ENCODE peak calls at places on chromosomes 4 and X, in seven cellular contexts. N is spleen, P is ovary, F is cardiac muscle cell, O is IMR-90, W is neural progenitor cell, L is K562. J is an unnamed sample. For H3K4me1, the result is how much of the 10 kb centered on the place peaks cover.

GRCh38 chr4:156295676-156296075 is 342.0 kb upstream of the CTSO start:
- DNase-seq in O (peak), W (no peak), L (no peak), P (no peak), N (no peak), F (no peak), J (no peak)

GRCh38 chr4:157043131-157043530 is 32.8 kb upstream of the GLRB start:
- DNase-seq in L (no peak), P (no peak), F (peak), O (peak), N (no peak), W (peak), J (no peak)

GRCh38 chr4:42656736-42656985 is 244 bp downstream of the ATP8A1 start:
- DNase-seq in W (no peak), O (no peak), N (no peak), F (no peak), L (no peak), P (no peak), J (no peak)

GRCh38 chr4:129113919-129114318 is 18.0 kb downstream of the C4orf33 start:
- DNase-seq in O (no peak), W (no peak), N (no peak), P (no peak), F (no peak), L (no peak), J (no peak)

GRCh38 chr4:1072830-1073446 is 40.4 kb downstream of the RNF212 start:
- DNase-seq in N (no peak), W (peak), F (peak), P (no peak), L (peak), O (peak), J (peak)

GRCh38 chr4:19227701-19228100 is 1024.0 kb upstream of the SLIT2 start:
- DNase-seq in N (no peak), L (no peak), W (no peak), F (no peak), P (no peak), O (no peak), J (no peak)

GRCh38 chr4:147327322-147327721 is 153.6 kb upstream of the EDNRA start:
- DNase-seq in O (no peak), P (no peak), L (no peak), N (no peak), W (no peak), F (no peak), J (no peak)

GRCh38 chr4:18935956-18936355 is 914.4 kb upstream of the LCORL start:
- DNase-seq in N (no peak), L (no peak), F (peak), O (no peak), W (peak), P (no peak), J (no peak)

GRCh38 chr4:134812611-134813010 is 611.0 kb upstream of the PABPC4L start:
- DNase-seq in O (no peak), F (no peak), P (no peak), W (no peak), N (no peak), L (no peak), J (no peak)

DNA sequence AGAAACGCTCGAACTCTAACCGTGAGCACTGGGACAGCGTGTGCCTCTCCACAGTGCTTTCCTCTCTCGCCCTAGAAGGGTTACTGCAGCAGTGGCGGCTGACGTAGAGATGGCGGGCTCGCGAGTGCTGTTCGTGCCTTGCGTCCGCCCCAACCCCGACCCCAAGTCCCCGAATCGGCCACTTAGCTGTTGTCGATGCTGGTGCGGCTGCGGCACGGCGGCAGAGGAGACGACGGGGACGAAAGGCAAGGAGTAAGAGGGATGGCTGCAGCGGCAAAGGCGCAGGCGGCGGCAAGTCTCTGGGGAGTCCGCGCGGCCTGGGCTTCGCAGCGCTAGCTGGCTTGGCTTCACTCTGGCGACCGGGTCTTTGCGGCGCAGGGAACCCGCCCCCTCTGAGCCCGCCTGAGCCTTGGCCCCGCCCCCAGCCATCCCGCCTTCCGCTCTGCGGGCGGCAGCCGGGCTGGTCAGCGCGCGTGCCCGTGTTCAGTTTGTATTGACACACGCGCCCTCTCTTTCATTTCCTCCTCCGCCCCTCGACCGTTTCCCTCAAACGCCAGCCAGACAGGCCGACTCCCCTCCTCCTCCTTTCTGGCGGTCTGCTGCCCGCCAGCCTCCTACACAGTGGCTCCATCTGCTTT is at the start of gene SPIN4:
- DNase-seq in W (peak), F (peak), N (peak), O (peak), P (peak), L (peak), J (peak)
- H3K27ac ChIP-seq in W (peak), F (peak), N (peak), O (peak), P (no peak), L (peak), J (peak)

GRCh38 chr4:57378766-57379165 is 268.6 kb upstream of the IGFBP7 start:
- DNase-seq in P (no peak), L (no peak), F (no peak), N (no peak), O (peak), W (no peak), J (no peak)

GRCh38 chr4:57369446-57369845 is 259.3 kb upstream of the IGFBP7 start:
- DNase-seq in W (no peak), N (no peak), O (no peak), P (no peak), F (no peak), L (no peak), J (no peak)

GRCh38 chr4:57370691-57371090 is 260.5 kb upstream of the IGFBP7 start:
- DNase-seq in W (no peak), O (no peak), P (no peak), L (no peak), N (no peak), F (no peak), J (no peak)

GRCh38 chr4:57374866-57375595 is 264.8 kb upstream of the IGFBP7 start:
- DNase-seq in W (no peak), P (no peak), N (no peak), L (no peak), O (peak), F (no peak), J (no peak)

DNA sequence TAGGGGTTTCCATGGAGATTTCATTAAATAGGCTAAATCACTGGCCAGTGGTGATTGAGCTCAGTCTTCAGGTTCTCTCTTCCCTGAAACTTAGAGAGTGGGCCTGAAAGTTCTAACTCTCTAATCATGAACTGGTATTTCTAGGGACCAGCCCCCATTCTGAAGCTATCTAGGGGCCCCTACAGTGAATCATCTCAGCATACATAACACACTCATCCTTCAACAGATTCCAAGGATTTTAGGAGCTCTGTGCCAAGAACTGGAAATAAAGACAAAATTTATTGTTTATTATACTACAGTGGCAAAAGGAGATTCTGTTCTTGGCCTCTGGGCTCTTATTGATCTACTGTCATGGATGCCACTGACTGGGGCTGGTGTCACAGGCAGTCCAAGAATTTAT is 263.8 kb upstream of the IGFBP7 start:
- DNase-seq in L (no peak), O (no peak), P (no peak), F (no peak), N (no peak), W (no peak), J (no peak)
- H3K4me1 ChIP-seq in L (under half), O (under half), P (under half), F (under half), N (under half), W (under half), J (under half)

GRCh38 chr4:151287409-151287808 is 10.4 kb downstream of the PRSS48 start:
- DNase-seq in O (no peak), L (no peak), F (no peak), W (no peak), P (no peak), N (no peak), J (no peak)

DNA sequence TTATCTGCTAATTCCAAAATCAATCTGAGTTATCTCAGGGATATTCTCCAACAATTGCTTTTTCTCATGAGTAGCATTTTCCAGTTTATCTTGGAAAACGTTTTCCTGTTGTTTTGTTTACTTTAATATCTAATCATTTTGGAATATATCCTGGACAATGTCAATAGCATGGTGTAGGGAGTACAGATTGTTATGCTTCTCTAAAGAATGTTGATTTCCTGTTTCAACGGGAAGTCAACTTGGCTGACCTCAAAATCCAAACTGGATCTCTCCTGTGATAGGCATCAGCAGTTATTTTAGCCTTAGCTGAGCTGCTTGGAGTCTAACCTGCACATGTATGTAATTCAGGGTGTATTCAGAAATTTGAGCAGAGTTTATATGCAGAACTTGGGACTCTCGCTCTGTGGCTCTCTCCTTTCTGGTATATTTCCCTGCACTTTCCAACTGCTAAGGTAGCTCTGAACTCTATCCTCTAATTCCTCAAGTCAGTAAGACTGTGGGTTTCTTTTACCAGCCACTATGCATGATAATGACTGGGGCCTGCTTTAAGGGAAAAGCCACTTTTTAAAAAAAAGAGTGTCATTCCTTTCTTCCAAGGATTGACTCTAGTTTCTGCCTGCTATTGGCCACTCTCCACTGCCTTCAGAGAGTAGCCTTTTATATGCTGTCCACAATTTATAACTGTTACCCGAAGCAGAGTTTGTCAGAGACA is 7.7 kb downstream of the PRSS48 start:
- DNase-seq in N (no peak), O (no peak), L (no peak), P (no peak), F (no peak), W (peak), J (no peak)
- H3K27ac ChIP-seq in N (no peak), O (no peak), L (no peak), P (no peak), F (no peak), W (peak), J (no peak)

GRCh38 chrX:666762-667161 is 36.2 kb downstream of the SHOX start:
- DNase-seq in L (no peak), F (no peak), W (no peak), O (no peak), P (no peak), N (no peak), J (no peak)

GRCh38 chrX:663841-664240 is 33.2 kb downstream of the SHOX start:
- DNase-seq in L (no peak), O (no peak), F (no peak), P (no peak), N (peak), W (no peak), J (no peak)

GRCh38 chrX:667360-667759 is 36.8 kb downstream of the SHOX start:
- DNase-seq in L (no peak), N (no peak), W (no peak), P (no peak), O (no peak), F (no peak), J (no peak)

GRCh38 chrX:661154-661553 is 30.6 kb downstream of the SHOX start:
- DNase-seq in W (no peak), F (no peak), N (peak), P (no peak), L (no peak), O (no peak), J (no peak)

DNA sequence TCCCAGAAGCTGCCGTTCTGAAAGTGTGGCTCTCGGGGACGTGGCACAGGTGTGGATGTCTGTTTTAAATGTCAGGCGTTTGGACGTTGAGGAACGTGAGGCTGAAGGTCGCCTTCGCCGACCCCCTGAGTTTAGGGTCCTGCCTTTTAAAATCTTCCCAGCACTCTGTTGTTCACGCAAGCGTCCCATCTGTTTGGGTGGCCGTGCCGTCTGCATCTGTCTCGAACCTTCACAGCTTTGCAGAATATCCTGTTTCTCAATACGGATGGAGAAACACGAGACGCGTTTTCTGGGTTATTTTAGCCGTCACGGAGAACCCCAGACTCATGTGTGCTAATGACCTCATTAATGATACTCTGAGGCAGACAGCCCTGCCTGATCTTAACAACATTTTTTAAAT is 31.5 kb downstream of the SHOX start:
- DNase-seq in O (no peak), N (peak), F (no peak), L (no peak), P (no peak), W (no peak), J (no peak)
- H3K4me1 ChIP-seq in O (under half), N (under half), F (under half), L (under half), P (under half), W (under half), J (under half)

DNA sequence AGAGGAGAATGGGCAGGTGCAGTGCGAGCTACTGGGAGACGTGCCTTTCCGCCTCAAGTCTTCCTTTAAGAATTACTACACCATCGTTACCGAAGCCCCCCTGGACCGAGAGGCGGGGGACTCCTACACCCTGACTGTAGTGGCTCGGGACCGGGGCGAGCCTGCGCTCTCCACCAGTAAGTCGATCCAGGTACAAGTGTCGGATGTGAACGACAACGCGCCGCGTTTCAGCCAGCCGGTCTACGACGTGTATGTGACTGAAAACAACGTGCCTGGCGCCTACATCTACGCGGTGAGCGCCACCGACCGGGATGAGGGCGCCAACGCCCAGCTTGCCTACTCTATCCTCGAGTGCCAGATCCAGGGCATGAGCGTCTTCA is 2.2 kb downstream of the PCDH10 start:
- DNase-seq in O (no peak), N (no peak), F (peak), W (peak), L (no peak), P (no peak), J (no peak)
- H3K27ac ChIP-seq in O (no peak), N (no peak), F (no peak), W (no peak), L (no peak), P (no peak), J (peak)

GRCh38 chrX:130100180-130100579 is 10.1 kb downstream of the ELF4 start:
- DNase-seq in O (no peak), N (no peak), W (no peak), P (no peak), L (peak), F (no peak), J (no peak)
- H3K4me1 ChIP-seq in O (under half), N (under half), W (under half), P (under half), L (under half), F (under half), J (half or more)

GRCh38 chr4:158243071-158243470 is 32.8 kb downstream of the TMEM144 start:
- DNase-seq in L (no peak), F (no peak), W (no peak), N (no peak), O (no peak), P (no peak), J (no peak)
- H3K27ac ChIP-seq in L (no peak), F (no peak), W (no peak), N (no peak), O (no peak), P (no peak), J (no peak)

DNA sequence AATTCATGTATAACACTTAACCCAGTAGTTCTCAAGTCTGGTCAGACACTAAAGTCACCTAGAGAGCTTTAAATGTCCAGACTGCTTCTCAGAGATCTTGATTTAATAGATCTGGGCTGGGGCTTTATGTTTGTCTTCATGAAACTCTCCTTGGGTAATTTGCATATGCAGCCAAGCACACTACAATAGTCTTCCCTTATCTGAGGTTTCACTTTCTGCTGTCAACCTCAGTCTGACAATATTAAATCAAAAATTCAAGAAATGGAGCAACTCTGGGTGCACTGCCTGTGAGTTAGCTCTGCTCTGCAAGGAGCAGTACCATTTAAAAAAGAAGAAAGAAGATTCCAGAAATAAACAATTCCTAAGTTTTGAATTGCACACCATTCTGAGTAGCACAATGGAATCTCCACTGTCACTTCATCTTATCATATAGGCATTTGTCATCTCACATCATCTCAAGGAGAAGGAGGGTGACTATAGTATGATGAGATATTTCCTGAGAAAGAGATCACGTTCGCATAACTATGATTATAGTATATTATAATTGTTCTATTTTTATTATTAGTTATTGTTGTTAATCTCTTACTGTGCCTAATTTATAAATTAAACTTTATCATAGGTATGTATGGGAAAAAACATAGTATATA is 9.4 kb downstream of the FNIP2 start:
- DNase-seq in O (no peak), W (no peak), F (no peak), P (no peak), L (no peak), N (no peak), J (no peak)
- H3K4me1 ChIP-seq in O (under half), W (under half), F (half or more), P (under half), L (under half), N (under half), J (half or more)